ENCODE peak calls at places on chromosomes 11 and 22, in seven cellular contexts. E is PC-3, P is mammary epithelial cell, O is PC-9, W is endothelial cell of umbilical vein, A is HCT116, S is GM23248. B is an unnamed sample.

GRCh38 chr22:49509016-49509415 is 318.7 kb downstream of the BRD1 start:
- DNase-seq in E (no peak), P (no peak), O (no peak), W (no peak), A (no peak), S (no peak), B (no peak)

GRCh38 chr11:114095899-114096298 is 36.4 kb downstream of the ZBTB16 start:
- DNase-seq in E (no peak), P (no peak), O (no peak), W (no peak), A (no peak), S (no peak), B (no peak)

GRCh38 chr11:61488651-61489291 is 19.8 kb upstream of the LRRC10B start:
- DNase-seq in E (peak; percentile 90), P (peak; percentile 32), O (peak; percentile 81), W (no peak), A (no peak), S (peak; percentile 38), B (peak; percentile 77)

GRCh38 chr11:34416746-34417145 is 22.0 kb upstream of the CAT start:
- DNase-seq in E (no peak), P (no peak), O (no peak), W (no peak), A (no peak), S (peak; percentile 32), B (no peak)

GRCh38 chr11:108873938-108874337 is 209.1 kb downstream of the DDX10 start:
- DNase-seq in E (peak; percentile 27), P (no peak), O (no peak), W (peak; percentile 61), A (no peak), S (no peak), B (no peak)

GRCh38 chr11:33893711-33894401 is 2.0 kb upstream of the LMO2 start:
- DNase-seq in E (no peak), P (no peak), O (no peak), W (no peak), A (no peak), S (no peak), B (no peak)

GRCh38 chr11:110161061-110161460 is 67.9 kb downstream of the ZC3H12C start:
- DNase-seq in E (no peak), P (no peak), O (no peak), W (no peak), A (no peak), S (no peak), B (no peak)

GRCh38 chr11:126407101-126407521 is 51.6 kb downstream of the ST3GAL4 start:
- DNase-seq in E (no peak), P (no peak), O (no peak), W (no peak), A (no peak), S (no peak), B (no peak)

GRCh38 chr11:26862801-26863200 is 131.1 kb upstream of the FIBIN start:
- DNase-seq in E (no peak), P (no peak), O (no peak), W (no peak), A (no peak), S (no peak), B (no peak)

GRCh38 chr22:29716814-29717213 is 3.0 kb upstream of the CABP7 start:
- DNase-seq in E (peak; percentile 69), P (peak; percentile 59), O (peak; percentile 54), W (peak; percentile 70), A (peak; percentile 24), S (peak; percentile 82), B (peak; percentile 88)

GRCh38 chr11:120139316-120140069 is 1.6 kb upstream of the TRIM29 start:
- DNase-seq in E (no peak), P (no peak), O (no peak), W (no peak), A (no peak), S (no peak), B (no peak)

GRCh38 chr11:74680703-74681531 is 50.3 kb downstream of the CHRDL2 start:
- DNase-seq in E (no peak), P (no peak), O (no peak), W (no peak), A (no peak), S (no peak), B (no peak)

GRCh38 chr11:27296406-27296994 is 66.5 kb downstream of the CCDC34 start:
- DNase-seq in E (peak; percentile 74), P (peak; percentile 45), O (peak; percentile 4), W (peak; percentile 66), A (peak; percentile 27), S (peak; percentile 77), B (peak; percentile 75)

GRCh38 chr11:93476796-93477195 is 66.4 kb downstream of the SMCO4 start:
- DNase-seq in E (peak; percentile 98), P (peak; percentile 71), O (no peak), W (no peak), A (no peak), S (peak; percentile 76), B (no peak)

GRCh38 chr11:33344611-33345010 is 87.4 kb downstream of the HIPK3 start:
- DNase-seq in E (peak; percentile 29), P (no peak), O (no peak), W (no peak), A (no peak), S (peak; percentile 30), B (peak; percentile 8)

GRCh38 chr11:5923789-5924188 is 18.3 kb upstream of the OR56A3 start:
- DNase-seq in E (no peak), P (peak; percentile 20), O (no peak), W (no peak), A (no peak), S (no peak), B (no peak)

GRCh38 chr11:22786475-22786874 is 43.1 kb downstream of the SVIP start:
- DNase-seq in E (no peak), P (no peak), O (no peak), W (no peak), A (no peak), S (no peak), B (no peak)

GRCh38 chr11:7524831-7525230 is 11.0 kb downstream of the PPFIBP2 start:
- DNase-seq in E (no peak), P (peak; percentile 30), O (no peak), W (no peak), A (no peak), S (no peak), B (no peak)

GRCh38 chr11:16612801-16613400 is 125.5 kb upstream of the C11orf58 start:
- DNase-seq in E (no peak), P (peak; percentile 24), O (no peak), W (peak; percentile 8), A (no peak), S (peak; percentile 14), B (peak; percentile 43)

GRCh38 chr11:109343242-109343641 is 78.7 kb upstream of the C11orf87 start:
- DNase-seq in E (no peak), P (no peak), O (no peak), W (no peak), A (no peak), S (no peak), B (no peak)

GRCh38 chr22:16608931-16609330 is 16.3 kb upstream of the CCT8L2 start:
- DNase-seq in E (no peak), P (no peak), O (no peak), W (no peak), A (no peak), S (no peak), B (no peak)

GRCh38 chr11:121460941-121461514 is 8.3 kb upstream of the SORL1-AS1 start:
- DNase-seq in E (peak; percentile 65), P (no peak), O (no peak), W (no peak), A (no peak), S (no peak), B (peak; percentile 41)
- H3K4me1 ChIP-seq in E (peaks cover 59% of the 10 kb centered on the region), P (peaks cover 32% of the 10 kb centered on the region), O (peaks cover 69% of the 10 kb centered on the region), W (peaks cover 19% of the 10 kb centered on the region), A (peaks cover 50% of the 10 kb centered on the region), S (peaks cover 19% of the 10 kb centered on the region), B (peaks cover 27% of the 10 kb centered on the region)

GRCh38 chr11:70682056-70682455 is 283.7 kb downstream of the CTTN start:
- DNase-seq in E (no peak), P (no peak), O (no peak), W (no peak), A (no peak), S (no peak), B (no peak)

GRCh38 chr11:70678931-70679900 is 280.9 kb downstream of the CTTN start:
- DNase-seq in E (no peak), P (no peak), O (no peak), W (no peak), A (no peak), S (no peak), B (no peak)

GRCh38 chr11:70682760-70683159 is 284.4 kb downstream of the CTTN start:
- DNase-seq in E (no peak), P (no peak), O (no peak), W (no peak), A (no peak), S (no peak), B (no peak)

GRCh38 chr11:70677232-70677916 is 279.0 kb downstream of the CTTN start:
- DNase-seq in E (no peak), P (no peak), O (no peak), W (no peak), A (no peak), S (no peak), B (no peak)

GRCh38 chr11:70680781-70681281 is 282.5 kb downstream of the CTTN start:
- DNase-seq in E (no peak), P (no peak), O (no peak), W (no peak), A (no peak), S (no peak), B (no peak)
- TF ChIP-seq EZH2 in E (no peak), P (no peak), O (no peak), W (no peak), A (no peak), S (no peak), B (no peak)

DNA sequence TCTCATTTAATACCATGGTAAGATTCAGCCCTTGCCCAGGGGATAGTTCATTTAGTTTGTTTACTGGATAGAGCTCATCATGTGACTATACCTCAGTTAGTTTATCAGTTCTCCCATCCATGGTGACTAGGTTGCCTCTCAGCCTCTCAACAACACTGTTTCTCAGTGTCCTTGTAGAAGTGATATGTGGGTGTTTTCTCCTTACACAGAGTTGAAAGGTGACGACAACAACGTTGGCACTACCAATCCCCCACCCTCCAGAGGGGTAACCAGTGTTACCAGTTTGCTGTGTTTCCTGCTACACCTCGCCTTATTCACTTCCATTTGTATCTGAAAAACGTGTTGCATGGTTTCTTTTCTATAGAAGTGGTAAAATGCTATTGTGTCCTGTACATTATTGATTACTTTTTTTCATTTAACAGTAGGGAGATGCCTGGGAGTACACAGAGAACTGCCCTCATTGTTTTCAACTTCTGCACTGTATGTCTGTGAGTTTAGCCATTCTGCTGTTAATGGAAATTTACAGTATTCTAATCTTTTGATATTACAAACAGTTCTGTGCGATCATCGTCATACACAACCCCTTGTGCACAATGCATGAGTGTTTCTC is 11.6 kb downstream of the NEAT1 start:
- DNase-seq in E (no peak), P (peak; percentile 28), O (no peak), W (peak; percentile 33), A (no peak), S (peak; percentile 59), B (no peak)
- H4K20me1 ChIP-seq in E (peaks cover 34% of the 10 kb centered on the region), P (peaks cover 10% of the 10 kb centered on the region), O (peaks cover 93% of the 10 kb centered on the region), W (peaks cover 22% of the 10 kb centered on the region), A (no peaks in the 10 kb centered on the region), S (peaks cover 64% of the 10 kb centered on the region), B (peaks cover 60% of the 10 kb centered on the region)

DNA sequence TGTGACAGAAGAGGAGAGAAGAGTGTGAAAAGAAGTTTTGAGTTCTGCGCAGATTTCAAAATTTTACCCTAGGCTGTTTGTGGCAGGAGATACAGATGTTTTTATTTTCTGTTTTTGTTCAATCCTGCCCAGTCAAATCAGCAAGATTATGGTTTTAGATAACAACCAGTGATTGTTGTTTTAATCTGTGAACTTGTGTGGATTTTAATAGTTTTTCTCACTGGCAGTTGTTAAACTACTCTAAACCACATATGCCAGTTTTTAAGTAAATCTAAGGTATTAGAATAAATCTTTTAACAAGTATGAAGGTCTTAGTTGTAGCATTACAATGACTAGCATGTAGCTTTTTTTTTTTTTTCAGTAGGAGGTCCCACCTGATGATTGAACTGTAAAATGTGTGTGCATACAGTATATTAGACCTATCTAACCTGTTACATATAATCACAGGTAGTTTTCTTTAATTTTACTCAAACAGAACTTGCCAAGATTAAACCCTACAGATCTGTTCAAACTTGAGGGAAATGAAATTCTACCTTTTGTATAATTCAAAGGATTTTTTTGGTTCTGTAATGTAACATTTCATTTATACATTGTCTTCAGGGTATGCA is 13.2 kb downstream of the ATXN10 start:
- DNase-seq in E (no peak), P (no peak), O (no peak), W (no peak), A (no peak), S (no peak), B (no peak)
- H3K4me1 ChIP-seq in E (peaks cover 91% of the 10 kb centered on the region), P (peaks cover 46% of the 10 kb centered on the region), O (peaks cover 97% of the 10 kb centered on the region), W (peaks cover 15% of the 10 kb centered on the region), A (peaks cover 74% of the 10 kb centered on the region), S (peaks cover 94% of the 10 kb centered on the region), B (peaks cover 34% of the 10 kb centered on the region)